ENCODE peak calls at places on chromosomes 4 and X, in six cellular contexts. V, N, A, Q, B and M are unnamed samples.
A peak's percentile ranks its signal among the peaks of the same experiment; 100 is the strongest.

GRCh38 chrX:129534816-129535578 is 5.1 kb upstream of the OCRL start:
- DNase-seq in V (no peak), N (no peak), A (no peak), Q (no peak), B (no peak), M (no peak)

GRCh38 chrX:17859609-17860178 is 1.4 kb downstream of the RAI2 start:
- DNase-seq in V (no peak), N (peak; percentile 46), A (no peak), Q (no peak), B (no peak), M (no peak)

GRCh38 chr4:10102193-10102980 is 14.2 kb downstream of the WDR1 start:
- DNase-seq in V (no peak), N (no peak), A (no peak), Q (no peak), B (no peak), M (no peak)

GRCh38 chrX:113412106-113412505 is 571.5 kb upstream of the AMOT start:
- DNase-seq in V (no peak), N (no peak), A (no peak), Q (no peak), B (no peak), M (no peak)

GRCh38 chrX:123771449-123772064 is 38.7 kb upstream of the THOC2 start:
- DNase-seq in V (no peak), N (no peak), A (peak; percentile 6), Q (no peak), B (no peak), M (no peak)

GRCh38 chr4:54954656-54955388 is 170.6 kb downstream of the KDR start:
- DNase-seq in V (no peak), N (no peak), A (no peak), Q (no peak), B (peak; percentile 16), M (no peak)

GRCh38 chr4:36286481-36286871 is 5.1 kb downstream of the DTHD1 start:
- DNase-seq in V (no peak), N (no peak), A (no peak), Q (no peak), B (no peak), M (no peak)

GRCh38 chrX:66163849-66164401 is at the start of gene HEPH:
- DNase-seq in V (no peak), N (no peak), A (no peak), Q (no peak), B (no peak), M (no peak)

GRCh38 chr4:5126857-5127256 is 75.6 kb downstream of the STK32B start:
- DNase-seq in V (no peak), N (no peak), A (no peak), Q (no peak), B (no peak), M (no peak)

GRCh38 chr4:179692251-179692650 is 2250.0 kb upstream of the AGA start:
- DNase-seq in V (no peak), N (no peak), A (no peak), Q (no peak), B (no peak), M (no peak)

GRCh38 chrX:130184168-130184567 is 12.4 kb downstream of the RAB33A start:
- DNase-seq in V (no peak), N (no peak), A (no peak), Q (no peak), B (no peak), M (no peak)

GRCh38 chrX:44343412-44343942 is at the start of gene EFHC2:
- DNase-seq in V (peak; percentile 33), N (peak; percentile 10), A (no peak), Q (no peak), B (peak; percentile 60), M (no peak)

GRCh38 chr4:157048248-157048647 is 27.7 kb upstream of the GLRB start:
- DNase-seq in V (peak; percentile 33), N (no peak), A (no peak), Q (peak; percentile 77), B (no peak), M (no peak)

GRCh38 chr4:157045507-157046127 is 30.3 kb upstream of the GLRB start:
- DNase-seq in V (no peak), N (peak; percentile 55), A (no peak), Q (peak; percentile 25), B (no peak), M (peak; percentile 33)

GRCh38 chr4:157040380-157040779 is 35.6 kb upstream of the GLRB start:
- DNase-seq in V (no peak), N (no peak), A (no peak), Q (no peak), B (no peak), M (no peak)

GRCh38 chr4:157043131-157043530 is 32.8 kb upstream of the GLRB start:
- DNase-seq in V (no peak), N (no peak), A (no peak), Q (no peak), B (no peak), M (no peak)
- TF ChIP-seq CTCF in V (no peak), N (no peak), A (peak; percentile 39), Q (no peak), B (no peak), M (no peak)

GRCh38 chr4:75432683-75433082 is 81.5 kb downstream of the RCHY1 start:
- DNase-seq in V (no peak), N (no peak), A (no peak), Q (no peak), B (no peak), M (peak; percentile 8)
- TF ChIP-seq CTCF in V (no peak), N (no peak), A (peak; percentile 18), Q (no peak), B (peak; percentile 13), M (peak; percentile 41)

GRCh38 chrX:119945481-119945880 is 1.9 kb upstream of the NKAP start:
- DNase-seq in V (no peak), N (no peak), A (no peak), Q (no peak), B (no peak), M (no peak)

GRCh38 chrX:119943185-119943988 is at the start of gene NKAP:
- DNase-seq in V (peak; percentile 82), N (peak; percentile 83), A (peak; percentile 94), Q (peak; percentile 84), B (peak; percentile 66), M (peak; percentile 74)

GRCh38 chrX:119942831-119943184 is 743 bp downstream of the NKAP start:
- DNase-seq in V (no peak), N (no peak), A (no peak), Q (no peak), B (no peak), M (no peak)

GRCh38 chrX:119954374-119954773 is 10.8 kb upstream of the NKAP start:
- DNase-seq in V (no peak), N (no peak), A (no peak), Q (no peak), B (no peak), M (no peak)

DNA sequence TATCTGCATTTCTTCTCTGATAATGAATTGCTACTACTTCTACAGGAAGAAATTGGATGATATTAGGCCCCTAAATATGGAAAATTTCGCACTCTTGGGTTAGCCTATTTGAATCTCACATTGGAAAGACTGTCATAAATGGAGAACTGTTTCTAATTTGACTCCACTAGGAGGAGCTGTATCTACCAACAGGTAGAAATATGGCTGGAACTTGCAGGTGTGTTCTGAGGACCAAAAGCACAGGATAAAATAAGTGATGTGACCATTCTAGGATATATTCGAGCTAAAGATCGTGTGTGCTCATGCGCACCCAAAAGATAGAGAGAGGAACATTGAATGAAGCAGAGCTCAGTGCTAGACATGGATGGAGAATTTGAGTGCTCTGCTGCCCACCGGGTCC is 4.8 kb upstream of the NKAP start:
- DNase-seq in V (no peak), N (no peak), A (no peak), Q (no peak), B (no peak), M (no peak)
- TF ChIP-seq CTCF in V (no peak), N (no peak), A (no peak), Q (no peak), B (no peak), M (peak; percentile 22)

DNA sequence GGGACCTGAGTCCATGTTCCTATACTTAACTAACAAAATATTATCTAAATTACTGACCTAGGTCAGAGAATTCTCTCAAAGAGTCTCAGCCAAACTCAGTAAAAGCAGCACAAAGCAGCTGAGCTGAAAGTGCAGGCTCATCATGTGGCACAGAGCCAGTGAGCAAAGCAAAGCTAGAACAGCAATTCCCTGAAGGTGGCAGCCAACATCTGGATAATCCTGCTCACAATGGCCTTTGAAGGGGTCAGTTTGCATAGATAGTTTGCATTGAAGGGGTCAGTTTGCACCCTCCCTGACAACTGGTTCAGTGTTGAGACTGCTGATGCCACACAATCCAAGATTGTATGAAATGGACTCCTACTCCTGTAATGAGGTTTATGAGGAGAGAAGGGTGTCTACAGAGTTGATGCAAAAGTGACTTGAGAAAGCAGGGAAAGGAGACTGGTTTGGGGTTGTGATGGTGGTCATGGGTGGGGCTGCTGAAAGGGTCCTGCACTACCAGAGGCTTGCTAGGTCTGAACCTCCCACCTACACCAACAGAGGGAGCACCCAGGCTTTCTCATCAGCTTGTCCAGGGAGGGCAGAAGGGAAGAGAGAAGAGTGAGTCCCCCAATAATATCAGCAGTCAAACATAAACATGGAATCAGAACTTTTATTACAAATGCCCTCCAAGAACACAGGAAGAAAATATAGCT is 39.7 kb downstream of the TRIM61 start:
- DNase-seq in V (no peak), N (no peak), A (no peak), Q (peak; percentile 25), B (no peak), M (no peak)
- TF ChIP-seq CTCF in V (no peak), N (no peak), A (peak; percentile 16), Q (no peak), B (no peak), M (peak; percentile 48)

GRCh38 chrX:40173662-40174593 is 76.2 kb upstream of the BCOR start:
- DNase-seq in V (peak; percentile 68), N (peak; percentile 52), A (no peak), Q (no peak), B (peak; percentile 36), M (no peak)
- TF ChIP-seq CTCF in V (no peak), N (no peak), A (no peak), Q (no peak), B (peak; percentile 22), M (peak; percentile 22)

DNA sequence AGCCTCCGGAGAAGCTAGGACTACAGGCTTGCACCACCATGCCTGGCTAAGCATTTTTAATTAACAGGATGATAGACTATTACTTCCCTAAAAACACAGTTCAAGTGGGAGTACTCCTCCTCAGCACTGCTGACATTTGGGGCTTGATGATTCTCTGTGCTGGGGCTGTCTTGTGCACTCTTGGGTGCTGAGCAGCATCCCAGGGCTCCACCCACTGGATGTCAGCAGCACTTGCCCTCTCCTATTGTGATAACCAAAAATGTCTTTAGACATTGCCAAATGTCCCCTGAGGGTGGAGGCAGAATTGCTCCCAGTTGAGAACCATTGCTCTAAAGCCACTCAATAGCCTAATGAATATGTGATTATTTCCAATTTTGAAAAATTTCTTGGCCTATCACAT is 60.4 kb downstream of the CLCN4 start:
- DNase-seq in V (no peak), N (no peak), A (no peak), Q (no peak), B (peak; percentile 23), M (no peak)
- TF ChIP-seq CTCF in V (no peak), N (no peak), A (no peak), Q (no peak), B (peak; percentile 30), M (no peak)